ENCODE peak calls at places on chromosomes 13 and 19, in eight cellular contexts. W is adrenal gland, T is breast epithelium, M is mammary epithelial cell, F is pancreas, K is left lung, R is left ventricle myocardium inferior, U is spleen. E is an unnamed sample.

GRCh38 chr13:27022571-27023311 is 148.9 kb downstream of the USP12 start:
- DNase-seq in R (no peak), M (peak; percentile 19), T (no peak), K (no peak), U (no peak), F (no peak), W (no peak), E (no peak)

GRCh38 chr13:30576528-30576927 is 41.2 kb upstream of the USPL1 start:
- DNase-seq in F (no peak), T (no peak), U (no peak), M (peak; percentile 73), K (no peak), R (no peak), W (peak; percentile 41), E (no peak)

GRCh38 chr19:7326105-7326877 is 22.4 kb upstream of the ARHGEF18 start:
- DNase-seq in T (no peak), K (no peak), R (no peak), M (peak; percentile 14), U (no peak), W (no peak), F (no peak), E (peak; percentile 24)

GRCh38 chr19:1070576-1070930 is 3.6 kb downstream of the ARHGAP45 start:
- DNase-seq in R (no peak), T (no peak), W (no peak), K (no peak), F (no peak), M (no peak), U (peak; percentile 77), E (peak; percentile 47)

GRCh38 chr19:37992761-37993160 is 85.8 kb downstream of the SIPA1L3 start:
- DNase-seq in W (no peak), F (no peak), R (no peak), K (no peak), U (peak; percentile 54), T (no peak), M (no peak), E (no peak)

GRCh38 chr13:75675421-75675820 is 39.3 kb downstream of the LMO7 start:
- DNase-seq in T (no peak), W (no peak), F (no peak), M (peak; percentile 17), K (no peak), R (no peak), U (no peak), E (no peak)

GRCh38 chr19:33301011-33301899 is 1.1 kb downstream of the CEBPA start:
- DNase-seq in T (no peak), U (peak; percentile 88), W (no peak), K (no peak), M (no peak), F (no peak), R (no peak), E (no peak)

GRCh38 chr19:6232567-6232966 is 47.2 kb downstream of the MLLT1 start:
- DNase-seq in M (peak; percentile 64), F (no peak), W (no peak), K (no peak), U (no peak), R (no peak), T (no peak), E (no peak)

GRCh38 chr13:98890186-98890585 is 87.7 kb downstream of the DOCK9 start:
- DNase-seq in F (no peak), T (no peak), U (no peak), K (no peak), M (peak; percentile 86), R (no peak), W (no peak), E (no peak)

GRCh38 chr19:4794971-4795370 is 3.4 kb downstream of the FEM1A start:
- DNase-seq in T (no peak), F (no peak), K (no peak), W (no peak), M (peak; percentile 81), U (no peak), R (no peak), E (no peak)

GRCh38 chr13:75345191-75345590 is 136.8 kb downstream of the TBC1D4 start:
- DNase-seq in U (no peak), K (no peak), R (no peak), W (no peak), M (no peak), F (no peak), T (no peak), E (no peak)

DNA sequence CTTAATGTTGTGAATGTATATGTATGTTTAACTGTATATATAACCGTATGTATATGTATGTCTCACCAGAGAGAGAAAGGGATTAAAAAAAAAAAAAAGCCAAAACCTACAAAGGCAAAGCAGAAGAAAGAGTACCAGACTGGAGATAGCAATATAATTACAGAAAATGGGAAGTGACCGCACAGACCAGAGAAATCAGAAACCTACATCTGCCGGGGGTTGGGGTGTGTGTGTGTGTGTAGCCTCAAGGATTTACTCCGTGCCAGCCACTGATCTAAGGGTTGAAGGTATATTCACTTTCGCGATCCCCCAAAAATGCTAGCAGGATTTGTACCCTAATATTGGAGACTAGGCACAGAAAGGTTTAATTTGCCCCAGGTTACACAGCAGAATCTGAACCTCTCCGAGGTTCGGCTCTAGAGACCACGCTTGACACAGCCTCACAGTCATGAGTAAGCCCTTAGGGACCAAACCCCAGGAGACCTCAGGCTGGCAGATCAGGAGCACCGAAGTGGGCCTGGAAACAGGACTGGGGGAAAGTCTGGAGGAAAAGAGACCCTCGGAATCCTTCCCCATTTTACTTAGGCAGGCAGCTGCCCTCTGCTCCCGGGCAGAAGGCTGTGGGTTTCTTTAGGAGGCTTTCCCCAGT is 14.8 kb downstream of the ARL11 start:
- DNase-seq in F (no peak), T (no peak), U (no peak), R (no peak), M (no peak), W (no peak), K (no peak), E (no peak)
- H3K4me1 ChIP-seq in F (no peaks in the 10 kb centered on the region), T (no peaks in the 10 kb centered on the region), U (peaks cover 8% of the 10 kb centered on the region), R (no peaks in the 10 kb centered on the region), M (peaks cover 6% of the 10 kb centered on the region), W (no peaks in the 10 kb centered on the region), K (peaks cover 59% of the 10 kb centered on the region), E (no peaks in the 10 kb centered on the region)

DNA sequence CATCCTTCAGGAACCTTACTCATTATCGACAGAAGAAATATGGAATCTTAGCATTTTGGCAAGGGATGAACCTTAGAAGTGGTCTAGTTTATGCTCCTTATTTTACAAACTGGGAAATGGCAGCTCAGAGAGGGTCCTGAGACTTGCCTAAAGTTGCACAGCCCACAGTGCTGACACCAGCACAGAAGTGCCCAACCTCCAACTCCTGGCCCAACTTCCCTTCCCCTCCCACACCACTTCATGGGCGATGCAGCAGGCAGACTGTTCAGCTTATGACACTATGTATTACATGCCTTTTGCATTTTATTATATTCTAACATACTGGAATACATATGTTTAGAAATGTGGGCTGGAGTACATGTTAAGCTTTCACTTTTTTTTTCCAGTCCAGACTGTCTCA is 3.5 kb downstream of the GJA3 start:
- DNase-seq in R (no peak), W (no peak), T (no peak), F (no peak), M (no peak), U (no peak), K (no peak), E (no peak)
- H3K27me3 ChIP-seq in R (peaks cover 77% of the 10 kb centered on the region), W (peaks cover 82% of the 10 kb centered on the region), T (peaks cover 77% of the 10 kb centered on the region), F (peaks cover 63% of the 10 kb centered on the region), M (no peaks in the 10 kb centered on the region), U (peaks cover 32% of the 10 kb centered on the region), K (peaks cover 72% of the 10 kb centered on the region), E (no peaks in the 10 kb centered on the region)

GRCh38 chr13:55000844-55001243 is 1972.2 kb downstream of the OLFM4 start:
- DNase-seq in W (no peak), M (no peak), R (no peak), K (no peak), F (no peak), U (no peak), T (no peak), E (no peak)
- H3K9me3 ChIP-seq in W (no peaks in the 10 kb centered on the region), M (peaks cover 12% of the 10 kb centered on the region), R (peaks cover 13% of the 10 kb centered on the region), K (peaks cover 4% of the 10 kb centered on the region), F (no peaks in the 10 kb centered on the region), U (no peaks in the 10 kb centered on the region), T (no peaks in the 10 kb centered on the region), E (no peaks in the 10 kb centered on the region)

GRCh38 chr19:19459707-19460251 is 54.3 kb downstream of the GATAD2A start:
- DNase-seq in F (no peak), M (no peak), U (peak; percentile 90), W (peak; percentile 41), K (peak; percentile 58), T (no peak), R (peak; percentile 46), E (no peak)
- H3K4me1 ChIP-seq in F (peaks cover 35% of the 10 kb centered on the region), M (peaks cover 54% of the 10 kb centered on the region), U (peaks cover 74% of the 10 kb centered on the region), W (peaks cover 52% of the 10 kb centered on the region), K (peaks cover 88% of the 10 kb centered on the region), T (peaks cover 31% of the 10 kb centered on the region), R (peaks cover 81% of the 10 kb centered on the region), E (peaks cover 2% of the 10 kb centered on the region)